ENCODE peak calls at places on chromosome 5, in six cellular contexts. Q is brain microvascular endothelial cell, P is AG04449, K is fibroblast of pulmonary artery, D is IMR-90, M is MM.1S. L is an unnamed sample.

GRCh38 chr5:132813599-132814440 is 718 bp downstream of the SOWAHA start:
- DNase-seq in Q (no peak), P (no peak), K (no peak), D (no peak), M (peak), L (no peak)

GRCh38 chr5:9654886-9655285 is 24.7 kb upstream of the TAS2R1 start:
- DNase-seq in Q (peak), P (peak), K (peak), D (peak), M (no peak), L (no peak)

GRCh38 chr5:152349683-152350526 is 55.2 kb downstream of the NMUR2 start:
- DNase-seq in Q (peak), P (no peak), K (peak), D (peak), M (peak), L (peak)

GRCh38 chr5:91499943-91500531 is 116.9 kb upstream of the ARRDC3 start:
- DNase-seq in Q (peak), P (no peak), K (peak), D (peak), M (peak), L (peak)

GRCh38 chr5:82283893-82284292 is 5.7 kb upstream of the RPS23 start:
- DNase-seq in Q (no peak), P (no peak), K (no peak), D (no peak), M (no peak), L (no peak)

GRCh38 chr5:78232163-78232562 is 62.3 kb downstream of the AP3B1 start:
- DNase-seq in Q (no peak), P (no peak), K (no peak), D (no peak), M (no peak), L (no peak)

GRCh38 chr5:36894950-36895349 is 18.4 kb downstream of the NIPBL start:
- DNase-seq in Q (no peak), P (no peak), K (no peak), D (no peak), M (no peak), L (no peak)

GRCh38 chr5:82327961-82328360 is 49.8 kb upstream of the RPS23 start:
- DNase-seq in Q (no peak), P (no peak), K (no peak), D (peak), M (no peak), L (no peak)

GRCh38 chr5:139417214-139417613 is 13.3 kb upstream of the SPATA24 start:
- DNase-seq in Q (no peak), P (no peak), K (no peak), D (peak), M (no peak), L (no peak)

GRCh38 chr5:27015758-27016157 is 22.6 kb downstream of the CDH9 start:
- DNase-seq in Q (no peak), P (no peak), K (no peak), D (no peak), M (no peak), L (no peak)

GRCh38 chr5:58071566-58071965 is 388.3 kb downstream of the PLK2 start:
- DNase-seq in Q (no peak), P (no peak), K (peak), D (no peak), M (peak), L (no peak)

GRCh38 chr5:60993425-60993824 is 48.4 kb downstream of the NDUFAF2 start:
- DNase-seq in Q (no peak), P (no peak), K (no peak), D (no peak), M (no peak), L (no peak)

GRCh38 chr5:67732921-67733320 is 482.6 kb upstream of the PIK3R1 start:
- DNase-seq in Q (no peak), P (no peak), K (no peak), D (no peak), M (no peak), L (no peak)

GRCh38 chr5:74579215-74579614 is 61.3 kb downstream of the ENC1 start:
- DNase-seq in Q (peak), P (no peak), K (no peak), D (no peak), M (peak), L (no peak)

GRCh38 chr5:142697846-142698245 is 12.0 kb upstream of the FGF1 start:
- DNase-seq in Q (peak), P (no peak), K (peak), D (peak), M (no peak), L (peak)
- H3K4me3 ChIP-seq in Q (no peak), P (no peak), K (no peak), D (no peak), M (no peak), L (no peak)

DNA sequence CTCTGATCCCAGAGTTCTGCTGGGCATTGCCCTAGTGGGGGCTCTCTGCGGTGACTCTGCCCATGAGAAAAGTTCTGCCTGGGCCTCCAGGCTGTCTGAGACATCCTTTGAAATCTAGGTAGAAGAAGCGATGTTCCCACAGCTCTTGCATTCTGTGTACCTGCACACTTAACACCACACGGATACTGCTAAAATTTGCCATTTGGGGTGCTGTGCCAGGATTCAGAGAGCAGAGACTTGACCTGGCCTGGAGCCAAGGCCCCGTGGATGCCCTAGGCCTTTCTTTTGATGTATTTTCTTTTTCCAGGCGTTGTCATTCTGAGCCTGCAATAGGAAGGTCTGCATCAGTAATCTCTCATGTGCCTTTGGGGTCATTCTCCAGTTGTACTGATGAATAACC is 89.3 kb upstream of the IL12B start:
- DNase-seq in Q (no peak), P (no peak), K (no peak), D (no peak), M (no peak), L (no peak)
- TF ChIP-seq CTCF in Q (no peak), P (no peak), K (no peak), D (no peak), M (no peak), L (no peak)

GRCh38 chr5:149935431-149935901 is 9.1 kb downstream of the PDE6A start:
- DNase-seq in Q (no peak), P (no peak), K (no peak), D (no peak), M (no peak), L (no peak)

GRCh38 chr5:149930754-149931574 is 13.6 kb downstream of the PDE6A start:
- DNase-seq in Q (no peak), P (no peak), K (no peak), D (no peak), M (no peak), L (no peak)

GRCh38 chr5:149932445-149933350 is 11.9 kb downstream of the PDE6A start:
- DNase-seq in Q (no peak), P (no peak), K (peak), D (no peak), M (no peak), L (no peak)

GRCh38 chr5:149930060-149930753 is 14.4 kb downstream of the PDE6A start:
- DNase-seq in Q (no peak), P (no peak), K (peak), D (no peak), M (no peak), L (peak)

GRCh38 chr5:149931992-149932436 is 12.6 kb downstream of the PDE6A start:
- DNase-seq in Q (no peak), P (no peak), K (no peak), D (no peak), M (no peak), L (no peak)
- H3K4me3 ChIP-seq in Q (no peak), P (no peak), K (no peak), D (no peak), M (no peak), L (no peak)

DNA sequence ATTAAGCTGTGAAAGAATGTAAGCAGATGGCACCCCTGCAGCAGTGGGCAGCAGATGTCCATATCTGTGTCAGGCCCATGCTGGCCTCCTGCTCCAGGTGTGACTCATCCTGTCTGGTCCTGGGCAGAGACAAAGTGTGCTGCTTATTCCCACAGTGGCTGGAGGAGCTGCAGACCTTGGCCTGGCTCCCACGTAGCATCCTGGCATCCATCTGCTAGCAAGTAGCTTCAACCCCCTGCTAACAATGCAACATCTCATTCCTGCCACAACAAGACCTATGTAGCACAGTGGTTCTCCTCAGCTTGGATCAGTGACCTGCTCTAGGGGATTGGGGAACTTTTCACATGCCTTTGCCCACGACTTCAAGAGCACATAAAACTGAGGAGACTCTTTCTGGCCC is 126.4 kb upstream of the SLC12A2 start:
- DNase-seq in Q (peak), P (no peak), K (peak), D (peak), M (no peak), L (peak)
- TF ChIP-seq CTCF in Q (peak), P (peak), K (peak), D (no peak), M (no peak), L (no peak)

GRCh38 chr5:1169608-1170115 is 31.7 kb upstream of the SLC6A19 start:
- DNase-seq in Q (no peak), P (no peak), K (no peak), D (no peak), M (no peak), L (no peak)
- H3K4me3 ChIP-seq in Q (no peak), P (no peak), K (no peak), D (no peak), M (no peak), L (no peak)

DNA sequence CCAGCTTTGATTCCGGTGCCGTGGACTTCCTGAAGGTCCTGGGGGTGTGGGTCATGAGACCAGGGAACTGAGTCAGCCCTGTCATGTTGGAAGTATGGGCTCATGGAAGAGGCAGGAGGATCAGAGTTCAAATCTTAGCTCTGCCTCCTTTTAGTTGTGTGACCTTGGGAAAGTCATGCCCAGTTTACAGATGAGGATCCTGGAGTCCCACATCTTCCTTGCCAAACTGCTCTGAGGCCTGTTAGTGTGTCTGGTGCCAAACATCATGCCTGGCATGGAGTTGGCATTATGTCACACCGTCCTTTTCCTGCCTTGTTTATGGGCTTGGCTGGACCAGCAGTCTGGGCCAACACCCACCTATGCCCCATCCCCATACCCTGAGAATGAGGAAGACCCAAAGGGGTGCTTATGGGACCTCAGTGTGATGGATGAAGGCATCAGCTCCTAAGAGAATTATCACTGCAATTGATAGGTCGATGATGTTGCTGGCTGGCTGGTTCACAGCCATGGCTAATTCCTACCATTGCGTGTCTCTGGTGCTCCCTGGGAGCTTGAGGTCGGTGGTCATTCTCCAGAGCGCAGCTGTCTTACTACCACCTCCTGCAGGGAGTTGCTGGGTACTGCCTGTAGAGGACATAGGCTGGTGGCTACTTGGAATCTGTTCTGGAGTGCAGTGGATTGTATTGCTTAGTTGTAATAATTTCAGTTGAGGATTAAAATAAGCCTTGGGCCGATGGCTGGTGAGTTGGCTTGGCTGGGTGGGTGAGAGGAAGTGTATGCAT is 140.5 kb upstream of the PITX1 start:
- DNase-seq in Q (no peak), P (no peak), K (no peak), D (peak), M (no peak), L (no peak)
- TF ChIP-seq CTCF in Q (peak), P (no peak), K (no peak), D (peak), M (peak), L (peak)

GRCh38 chr5:121704291-121704690 is 147.4 kb upstream of the FTMT start:
- DNase-seq in Q (no peak), P (no peak), K (no peak), D (no peak), M (no peak), L (no peak)
- H3K4me3 ChIP-seq in Q (no peak), P (no peak), K (no peak), D (no peak), M (no peak), L (no peak)

GRCh38 chr5:125267636-125268248 is 521.3 kb upstream of the ZNF608 start:
- DNase-seq in Q (no peak), P (no peak), K (no peak), D (no peak), M (no peak), L (no peak)

GRCh38 chr5:125269926-125270325 is 523.5 kb upstream of the ZNF608 start:
- DNase-seq in Q (no peak), P (no peak), K (no peak), D (no peak), M (no peak), L (no peak)

GRCh38 chr5:125263346-125263745 is 516.9 kb upstream of the ZNF608 start:
- DNase-seq in Q (no peak), P (no peak), K (peak), D (peak), M (no peak), L (no peak)

GRCh38 chr5:125262782-125263181 is 516.3 kb upstream of the ZNF608 start:
- DNase-seq in Q (no peak), P (no peak), K (peak), D (peak), M (no peak), L (no peak)

DNA sequence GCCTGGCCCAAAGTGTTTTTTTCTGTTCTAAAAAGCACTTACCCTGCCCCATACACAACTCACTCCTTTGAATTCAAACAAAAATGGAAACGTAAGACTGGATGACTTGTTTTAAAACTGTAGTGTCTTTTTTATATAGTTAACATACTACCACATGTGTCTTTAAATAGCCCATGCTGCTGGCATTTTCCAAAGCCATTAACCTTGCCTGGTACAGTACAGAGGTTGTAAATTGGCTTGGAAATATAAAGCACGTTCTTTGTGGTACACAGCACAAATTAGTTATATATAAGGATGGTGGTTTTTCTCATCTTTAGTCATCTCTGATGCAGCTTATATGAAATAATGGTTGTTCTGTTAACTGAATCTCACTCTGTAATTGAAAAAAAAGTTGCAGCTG is 519.7 kb upstream of the ZNF608 start:
- DNase-seq in Q (no peak), P (no peak), K (no peak), D (no peak), M (no peak), L (no peak)
- TF ChIP-seq CTCF in Q (no peak), P (no peak), K (no peak), D (no peak), M (no peak), L (no peak)